ENCODE peak calls at places on chromosome X, in five cellular contexts. S is uterus, X is lower leg skin, H is GM12892, N is tibial nerve. R is an unnamed sample.

GRCh38 chrX:32687379-32687778 is 524.0 kb downstream of the DMD start:
- DNase-seq in N (no peak), S (no peak), X (no peak), H (no peak), R (no peak)

GRCh38 chrX:84729809-84730208 is 227.6 kb upstream of the HDX start:
- DNase-seq in X (no peak), N (no peak), S (no peak), H (peak; percentile 1), R (peak; percentile 9)

GRCh38 chrX:291411-291901 is 10.3 kb downstream of the PLCXD1 start:
- DNase-seq in H (no peak), N (no peak), S (no peak), X (peak; percentile 76), R (no peak)

GRCh38 chrX:84186603-84187358 is 1.2 kb downstream of the RPS6KA6 start:
- DNase-seq in S (no peak), N (no peak), H (no peak), X (no peak), R (no peak)

GRCh38 chrX:121581885-121582284 is 534.5 kb downstream of the GLUD2 start:
- DNase-seq in X (no peak), H (no peak), S (no peak), N (no peak), R (no peak)

GRCh38 chrX:118853596-118853995 is 30.0 kb downstream of the ZCCHC12 start:
- DNase-seq in S (no peak), H (no peak), N (no peak), X (no peak), R (no peak)

GRCh38 chrX:57121162-57121741 is at the start of gene SPIN2B:
- DNase-seq in H (peak; percentile 69), S (peak; percentile 67), X (peak; percentile 93), N (peak; percentile 28), R (peak; percentile 81)

GRCh38 chrX:118116308-118117068 is at the start of gene KLHL13:
- DNase-seq in S (peak; percentile 54), X (no peak), H (peak; percentile 41), N (peak; percentile 11), R (peak; percentile 67)

GRCh38 chrX:13876652-13877051 is 59.8 kb upstream of the GPM6B start:
- DNase-seq in H (no peak), S (no peak), N (no peak), X (no peak), R (no peak)

GRCh38 chrX:107603433-107604159 is 24.7 kb upstream of the PRPS1 start:
- DNase-seq in S (no peak), H (no peak), N (no peak), X (no peak), R (no peak)

GRCh38 chrX:41661366-41662095 is 27.2 kb upstream of the GPR34 start:
- DNase-seq in H (no peak), S (no peak), X (no peak), N (no peak), R (no peak)

GRCh38 chrX:115067812-115068211 is 50.4 kb upstream of the IL13RA2 start:
- DNase-seq in X (no peak), S (no peak), H (no peak), N (no peak), R (no peak)

GRCh38 chrX:18983711-18984380 is at the start of gene PHKA2:
- DNase-seq in X (peak; percentile 88), H (no peak), S (peak; percentile 37), N (peak; percentile 15), R (no peak)
- TF ChIP-seq POLR2A in X (no peak), H (no peak), S (no peak), N (no peak), R (no peak)

DNA sequence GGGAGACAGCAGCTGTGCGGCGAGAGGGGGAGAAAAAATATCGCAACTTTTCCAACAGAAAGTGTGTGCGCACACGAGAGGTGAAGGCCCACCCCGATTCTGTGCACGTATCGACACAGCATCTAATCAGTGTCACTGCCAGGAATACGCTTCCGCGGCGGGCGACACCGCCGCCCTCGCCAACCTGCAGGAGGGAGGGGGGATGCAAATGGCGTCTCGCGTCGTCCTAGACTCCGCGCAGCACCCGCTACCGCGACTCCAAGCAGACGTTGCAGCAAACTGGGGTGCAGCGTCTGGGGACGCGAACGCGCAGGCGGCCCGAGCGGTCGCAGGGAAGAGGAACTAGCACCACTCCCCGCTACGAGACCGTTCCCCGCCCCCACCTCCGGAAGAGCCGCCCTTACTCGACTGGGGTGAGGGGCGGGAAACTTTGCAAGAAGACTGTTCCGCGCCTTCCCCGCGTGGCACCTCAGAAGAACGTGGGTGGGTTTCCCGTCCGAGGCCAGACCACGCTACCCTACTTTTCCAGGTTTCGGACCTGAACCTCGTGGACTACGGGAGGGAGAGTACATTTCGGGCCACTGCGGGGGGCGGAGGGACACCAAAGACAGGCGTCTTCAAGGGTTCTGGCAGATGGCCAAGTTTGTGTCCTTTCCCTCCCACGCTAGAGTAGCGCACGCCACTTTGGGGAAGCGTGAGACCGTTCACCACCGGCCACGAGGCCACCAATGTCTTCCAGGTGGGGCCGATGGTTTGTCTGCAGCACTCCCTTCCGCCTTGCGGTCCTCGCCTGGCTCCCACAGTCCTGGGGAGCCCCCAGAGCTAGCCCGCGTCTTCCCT is 77.9 kb upstream of the BCOR start:
- DNase-seq in N (no peak), H (no peak), X (peak; percentile 94), S (peak; percentile 66), R (peak; percentile 83)
- TF ChIP-seq POLR2A in N (peak; percentile 19), H (peak; percentile 78), X (no peak), S (peak; percentile 7), R (peak; percentile 78)

DNA sequence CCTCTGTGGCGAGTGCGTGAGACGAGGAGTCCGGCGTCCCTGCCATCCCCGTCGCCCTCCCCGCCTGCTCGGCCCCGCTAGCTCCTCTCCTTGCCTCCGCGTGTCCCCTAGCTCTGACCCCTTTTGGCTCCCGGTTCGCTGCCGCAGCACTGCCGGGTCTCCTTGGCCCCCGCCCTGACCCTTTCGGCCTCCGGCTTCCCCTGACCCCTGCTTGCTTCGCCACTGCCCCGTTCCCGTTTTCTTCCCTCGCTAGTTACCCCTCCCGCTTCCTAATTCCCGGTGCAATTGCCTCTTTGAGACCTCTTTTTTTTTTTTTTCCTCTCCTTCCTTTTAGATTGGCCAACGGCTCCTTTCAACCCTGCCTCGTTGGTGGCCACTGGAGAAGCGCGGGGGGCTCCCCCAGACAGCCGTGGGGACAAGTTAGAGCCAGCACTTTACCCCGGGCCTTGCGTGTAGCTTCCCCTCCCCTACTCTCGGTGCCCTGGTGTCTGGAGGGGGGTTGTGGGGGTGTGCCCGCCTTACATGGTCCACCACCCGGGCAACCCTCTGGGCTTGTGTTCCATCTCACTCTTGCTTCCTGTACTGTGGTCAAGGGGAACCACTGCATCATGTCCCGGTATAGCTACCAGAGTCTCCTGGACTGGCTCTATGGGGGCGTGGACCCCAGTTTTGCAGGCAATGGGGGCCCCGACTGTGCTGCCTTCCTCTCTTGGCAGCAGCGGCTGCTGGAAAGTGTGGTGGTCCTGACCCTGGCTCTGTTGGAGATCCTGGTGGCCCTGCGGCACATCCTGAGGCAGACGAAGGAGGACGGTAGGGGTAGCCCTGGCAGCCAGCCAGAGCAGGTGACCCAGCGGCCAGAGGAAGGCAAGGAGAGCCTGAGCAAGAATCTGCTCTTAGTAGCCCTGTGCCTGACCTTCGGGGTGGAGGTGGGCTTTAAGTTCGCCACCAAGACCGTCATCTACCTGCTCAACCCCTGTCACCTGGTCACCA is 548 bp downstream of the TMEM164 start:
- DNase-seq in X (no peak), N (no peak), S (peak; percentile 21), H (peak; percentile 23), R (peak; percentile 25)
- TF ChIP-seq POLR2A in X (no peak), N (no peak), S (no peak), H (no peak), R (no peak)

GRCh38 chrX:155881158-155881993 is at the start of gene VAMP7:
- DNase-seq in X (peak; percentile 95), N (peak; percentile 66), H (peak; percentile 38), S (peak; percentile 80), R (peak; percentile 93)
- TF ChIP-seq POLR2A in X (no peak), N (peak; percentile 49), H (peak; percentile 82), S (peak; percentile 57), R (peak; percentile 90)

GRCh38 chrX:119871599-119872395 is at the start of the genes NDUFA1 and RNF113A:
- DNase-seq in S (peak; percentile 76), N (peak; percentile 60), X (peak; percentile 96), H (peak; percentile 68), R (peak; percentile 90)
- TF ChIP-seq POLR2A in S (peak; percentile 69), N (peak; percentile 56), X (no peak), H (peak; percentile 87), R (peak; percentile 90)

DNA sequence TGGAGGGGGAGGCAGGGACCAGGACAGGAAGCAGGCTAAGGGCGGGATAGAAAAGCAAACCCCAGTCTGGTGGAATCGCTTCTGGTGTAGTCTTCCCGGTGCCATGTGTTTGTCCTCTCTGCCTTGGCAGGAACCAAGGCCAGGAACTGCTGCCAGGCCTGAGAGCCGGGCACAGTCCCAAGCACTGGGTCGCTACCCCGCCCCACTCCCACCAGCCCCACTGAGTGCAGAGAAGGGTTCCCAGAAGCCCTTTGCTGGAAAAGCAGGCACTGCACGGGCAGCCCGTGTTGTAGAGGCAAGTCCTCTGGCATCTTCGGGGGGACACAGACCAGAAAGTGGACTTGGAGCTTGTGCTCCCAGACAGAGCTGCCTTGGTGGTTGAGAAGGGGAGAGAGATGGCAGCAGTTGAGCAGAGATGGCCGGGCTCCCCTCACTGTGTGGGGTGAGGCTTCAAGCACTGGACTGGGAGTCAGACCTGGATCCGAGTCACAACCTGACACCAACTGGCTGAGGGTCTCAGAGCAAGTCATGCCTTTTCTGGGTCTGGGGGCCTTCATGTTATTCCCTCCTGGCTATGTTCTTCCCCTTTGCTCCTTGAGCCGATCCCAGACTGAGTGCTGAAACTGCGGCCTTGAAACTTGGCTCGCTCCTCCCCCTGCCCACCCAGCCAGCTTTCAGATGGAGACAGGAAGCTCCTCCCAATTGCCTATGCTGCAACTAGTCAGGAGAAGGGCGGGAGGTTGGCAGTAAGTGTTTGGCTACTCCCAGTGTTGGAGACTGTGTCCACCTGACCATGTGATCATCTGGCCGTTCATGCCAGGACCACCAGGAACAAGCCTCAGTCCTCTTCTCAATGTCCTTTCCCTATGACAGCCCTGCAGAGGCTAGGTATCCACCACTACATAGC is 59.7 kb upstream of the MTM1 start:
- DNase-seq in S (peak; percentile 69), N (peak; percentile 18), X (peak; percentile 92), H (no peak), R (no peak)
- TF ChIP-seq POLR2A in S (no peak), N (no peak), X (no peak), H (no peak), R (no peak)

DNA sequence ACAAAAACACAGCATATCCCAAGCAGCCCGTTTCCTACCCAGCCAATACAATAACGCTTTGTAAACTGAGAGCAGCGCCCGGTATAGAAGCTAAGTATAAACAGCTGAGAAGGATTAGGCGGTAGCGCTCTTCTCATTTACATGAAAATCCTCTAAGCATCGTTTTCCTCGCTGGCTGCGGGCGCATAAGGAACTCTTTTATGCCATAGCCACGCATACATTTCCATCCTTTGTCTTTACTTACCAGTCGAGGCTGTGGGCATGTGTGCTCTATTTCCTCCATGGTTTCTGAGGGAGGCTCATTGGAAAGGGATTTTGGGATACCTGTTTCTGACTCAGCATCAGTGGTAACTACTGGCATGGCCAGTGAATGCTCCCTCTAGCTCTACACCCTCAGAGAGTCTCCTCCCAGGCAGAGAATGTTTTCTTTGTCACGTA is 383 bp downstream of the PCYT1B start:
- DNase-seq in X (no peak), N (no peak), S (no peak), H (no peak), R (peak; percentile 41)
- TF ChIP-seq POLR2A in X (no peak), N (no peak), S (no peak), H (no peak), R (no peak)